ENCODE peak calls at places on chromosomes 3 and 15, in four cellular contexts. P, T, W and O are unnamed samples. For H3K4me1, the result is how much of the 10 kb centered on the place peaks cover.

GRCh38 chr3:77038468-77038927 is 1.4 kb upstream of the ROBO2 start:
- DNase-seq in T (peak), P (peak), W (peak), O (peak)

GRCh38 chr3:136586580-136586979 is 165.6 kb downstream of the STAG1 start:
- DNase-seq in P (no peak), W (peak), T (no peak), O (no peak)

GRCh38 chr3:161576733-161577510 is 80.3 kb downstream of the OTOL1 start:
- DNase-seq in W (no peak), T (no peak), P (no peak), O (no peak)

GRCh38 chr3:21954709-21955108 is 203.7 kb upstream of the ZNF385D start:
- DNase-seq in P (no peak), W (peak), T (no peak), O (no peak)

GRCh38 chr3:138940446-138940845 is 6.5 kb downstream of the FOXL2 start:
- DNase-seq in T (no peak), W (no peak), P (no peak), O (no peak)

GRCh38 chr3:58986654-58987053 is 63.2 kb downstream of the CFAP20DC start:
- DNase-seq in W (no peak), P (no peak), T (no peak), O (no peak)

GRCh38 chr15:62889141-62889661 is 153.3 kb upstream of the TPM1 start:
- DNase-seq in P (no peak), W (no peak), T (no peak), O (no peak)

GRCh38 chr3:72887723-72888545 is at the start of gene GXYLT2:
- DNase-seq in W (peak), P (peak), T (peak), O (peak)

GRCh38 chr3:195040773-195041520 is 230.0 kb downstream of the XXYLT1 start:
- DNase-seq in P (no peak), W (no peak), T (no peak), O (no peak)

GRCh38 chr3:149657796-149658443 is at the start of gene WWTR1:
- DNase-seq in W (peak), T (peak), P (peak), O (peak)

GRCh38 chr15:41683955-41684354 is 23.8 kb downstream of the MGA start:
- DNase-seq in W (no peak), T (no peak), P (no peak), O (no peak)

GRCh38 chr15:69713726-69714559 is 261.3 kb downstream of the RPLP1 start:
- DNase-seq in T (no peak), P (no peak), W (no peak), O (no peak)

GRCh38 chr15:44738340-44738984 is 2.1 kb downstream of the TRIM69 start:
- DNase-seq in T (no peak), P (peak), W (peak), O (no peak)

GRCh38 chr3:141076026-141076797 is 25.1 kb downstream of the SPSB4 start:
- DNase-seq in P (no peak), T (no peak), W (no peak), O (no peak)

DNA sequence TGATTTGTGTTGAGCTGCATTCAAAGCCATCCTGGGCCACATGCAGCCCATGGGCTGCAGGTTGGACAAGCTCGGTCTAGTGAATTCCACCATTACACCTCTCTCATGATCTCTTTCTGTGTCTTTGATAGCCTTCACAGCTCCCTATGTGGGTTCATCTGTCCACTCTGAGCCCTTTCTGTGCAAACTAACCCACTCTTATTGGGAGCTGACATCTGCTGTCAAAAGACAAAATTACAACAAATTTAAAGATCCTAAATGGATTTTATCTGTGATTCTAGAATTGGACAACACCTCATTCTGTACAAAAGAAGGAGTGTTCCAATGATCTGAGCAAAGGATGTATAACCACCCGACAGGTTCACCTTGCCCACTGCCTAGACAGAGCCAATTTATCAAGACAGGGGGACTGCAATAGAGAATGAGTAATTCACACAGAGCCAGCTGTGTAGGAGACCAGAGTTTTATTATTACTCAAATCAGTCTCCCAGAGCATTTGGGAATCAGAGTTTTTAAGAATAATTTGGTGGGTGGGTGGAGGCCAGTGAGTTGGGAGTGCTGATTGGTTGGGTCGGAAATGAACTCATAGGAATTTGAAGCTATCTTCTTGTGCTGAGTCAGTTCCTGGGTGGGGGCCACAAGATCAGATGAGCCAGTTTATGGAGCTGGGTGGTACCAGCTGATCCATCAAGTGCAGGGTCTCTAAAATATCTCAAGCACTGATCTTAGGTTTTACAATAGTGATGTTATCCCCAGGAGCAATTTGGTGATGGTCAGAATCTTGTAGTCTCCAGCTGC is 2.6 kb upstream of the XYLB start:
- DNase-seq in W (no peak), P (no peak), T (no peak), O (no peak)
- TF ChIP-seq CTCF in W (peak), P (no peak), T (no peak), O (peak)

DNA sequence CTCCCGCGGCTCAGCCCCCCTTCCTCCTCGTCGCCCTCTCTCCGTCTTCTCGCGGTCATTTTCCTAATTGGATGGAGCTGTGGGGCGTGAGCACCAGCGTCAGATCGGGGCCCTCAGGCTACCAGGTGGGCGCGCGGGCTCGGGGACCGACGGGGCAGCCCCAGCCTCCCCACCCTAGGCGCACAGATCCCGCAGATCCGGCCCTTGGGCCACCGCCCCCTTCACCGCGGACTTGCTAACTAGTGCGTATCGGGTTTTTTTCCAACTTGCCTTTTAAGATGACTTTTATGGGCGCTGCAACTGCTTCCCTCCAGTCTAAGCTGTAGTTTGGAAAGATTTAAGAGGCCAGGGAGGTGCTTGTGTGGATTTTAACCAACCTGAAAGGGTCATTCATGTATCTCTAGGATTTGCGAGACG is 1.3 kb downstream of the ZNF710 start:
- DNase-seq in T (peak), P (peak), W (peak), O (peak)
- H3K4me1 ChIP-seq in T (half or more), P (half or more), W (under half), O (half or more)

DNA sequence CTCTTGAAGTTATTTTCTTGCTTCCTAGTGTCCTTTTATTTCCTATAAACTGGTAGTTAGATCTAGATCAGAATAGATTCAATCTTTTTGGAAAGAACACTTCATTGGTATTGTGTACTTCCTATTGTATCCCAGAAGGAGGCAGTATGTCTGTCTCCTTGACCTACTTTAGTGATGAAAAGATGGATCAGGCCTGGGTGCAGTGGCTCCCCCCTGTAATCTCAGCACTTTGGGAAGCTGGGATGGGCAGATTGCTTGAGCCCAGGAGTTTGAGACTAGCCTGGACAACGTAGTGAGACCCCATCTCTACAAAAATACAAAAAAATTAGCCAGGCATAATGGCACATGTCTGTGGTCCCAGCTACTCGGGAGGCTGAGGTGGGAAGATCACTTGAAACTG is 12.0 kb downstream of the BSN start:
- DNase-seq in W (no peak), T (no peak), P (no peak), O (no peak)
- TF ChIP-seq CTCF in W (peak), T (no peak), P (peak), O (no peak)

GRCh38 chr3:44678480-44679116 is 30.1 kb downstream of the ZNF35 start:
- DNase-seq in P (no peak), W (no peak), T (no peak), O (no peak)

GRCh38 chr3:44669760-44670159 is 21.2 kb downstream of the ZNF35 start:
- DNase-seq in P (no peak), W (no peak), T (no peak), O (no peak)

DNA sequence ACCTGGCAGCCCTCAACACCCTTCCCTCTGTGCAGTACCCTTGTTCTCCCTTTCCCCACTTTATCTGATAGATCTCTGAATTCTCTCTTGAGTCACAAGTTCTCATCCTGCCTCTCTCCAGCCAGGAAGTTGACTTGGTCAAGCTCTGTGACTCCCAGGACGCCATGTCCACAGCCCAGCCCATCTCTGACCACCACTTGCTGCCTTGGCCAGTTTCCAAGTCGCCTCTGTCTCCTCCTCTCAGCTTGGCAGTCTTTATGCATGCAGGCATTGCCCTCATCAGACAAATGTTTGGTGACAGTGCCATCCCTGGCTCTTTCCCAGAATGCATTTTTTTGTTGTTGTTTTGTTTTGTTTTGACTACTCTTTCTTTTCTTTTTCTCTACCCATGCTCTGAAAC is 25.7 kb downstream of the ZNF35 start:
- DNase-seq in W (no peak), T (no peak), P (no peak), O (no peak)
- H3K4me1 ChIP-seq in W (under half), T (under half), P (under half), O (under half)

GRCh38 chr15:34721802-34722795 is 32.7 kb downstream of the GJD2 start:
- DNase-seq in T (peak), W (peak), P (peak), O (peak)
- TF ChIP-seq CTCF in T (no peak), W (no peak), P (no peak), O (peak)